ENCODE peak calls at places on chromosomes 16 and 17, in eight cellular contexts. B is A549; V is CD4-positive, alpha-beta memory T cell; Q is colonic mucosa; Z is GM23338; P is kidney; R is cardiac muscle cell; E is CD8-positive, alpha-beta T cell. D is an unnamed sample. For H3K4me1, the result is how much of the 10 kb centered on the place peaks cover.

GRCh38 chr17:5975651-5976050 is 94.5 kb upstream of the WSCD1 start:
- DNase-seq in E (no peak), V (no peak), R (no peak), B (no peak), Q (no peak), P (no peak), Z (no peak), D (no peak)

GRCh38 chr17:40035162-40035559 is 19.0 kb downstream of the MED24 start:
- DNase-seq in Q (no peak), B (peak), R (peak), P (no peak), E (no peak), V (no peak), Z (peak), D (no peak)

GRCh38 chr16:11391576-11391975 is 46.3 kb downstream of the RMI2 start:
- DNase-seq in V (no peak), E (no peak), B (no peak), Q (no peak), R (no peak), P (peak), Z (peak), D (no peak)

GRCh38 chr16:23510154-23510914 is at the start of gene GGA2:
- DNase-seq in P (peak), V (peak), B (peak), Q (peak), Z (peak), E (peak), R (peak), D (peak)

GRCh38 chr17:76556759-76557367 is 17.0 kb downstream of the PRCD start:
- DNase-seq in B (peak), E (peak), P (no peak), R (peak), Q (no peak), Z (peak), V (peak), D (peak)

GRCh38 chr17:13067629-13068303 is 49.9 kb upstream of the ELAC2 start:
- DNase-seq in R (no peak), Q (no peak), V (no peak), Z (no peak), P (no peak), E (no peak), B (no peak), D (no peak)

GRCh38 chr16:13110124-13110796 is 208.9 kb downstream of the SHISA9 start:
- DNase-seq in B (peak), Z (peak), E (no peak), P (peak), V (no peak), Q (no peak), R (no peak), D (no peak)

GRCh38 chr17:75681289-75681688 is 14.2 kb downstream of the SAP30BP start:
- DNase-seq in E (no peak), Q (no peak), P (no peak), B (no peak), Z (no peak), V (no peak), R (peak), D (no peak)

GRCh38 chr17:70181376-70181775 is 12.0 kb downstream of the KCNJ2 start:
- DNase-seq in Z (no peak), B (no peak), Q (no peak), P (no peak), V (no peak), E (no peak), R (no peak), D (no peak)

GRCh38 chr17:15966183-15966878 is 21.4 kb downstream of the ADORA2B start:
- DNase-seq in B (no peak), P (peak), V (no peak), Q (peak), R (no peak), Z (peak), E (no peak), D (no peak)

GRCh38 chr17:7263801-7264078 is 1.5 kb upstream of the CLDN7 start:
- DNase-seq in Q (peak), P (no peak), Z (peak), B (no peak), E (no peak), V (no peak), R (no peak), D (no peak)

GRCh38 chr16:85462405-85463227 is 150.5 kb upstream of the GSE1 start:
- DNase-seq in V (no peak), P (no peak), Q (no peak), R (peak), Z (peak), E (no peak), B (no peak), D (no peak)

GRCh38 chr16:87457051-87457611 is 35.7 kb downstream of the ZCCHC14 start:
- DNase-seq in B (no peak), Z (no peak), E (no peak), R (peak), P (no peak), Q (no peak), V (no peak), D (no peak)

GRCh38 chr16:67546091-67546501 is 16.2 kb upstream of the CTCF start:
- DNase-seq in E (no peak), R (no peak), B (no peak), Z (no peak), P (peak), V (no peak), Q (no peak), D (no peak)

GRCh38 chr16:3576211-3576610 is 992 bp downstream of the NLRC3 start:
- DNase-seq in Z (no peak), R (no peak), B (no peak), P (peak), E (no peak), Q (no peak), V (peak), D (peak)

GRCh38 chr16:12409700-12410099 is 394.0 kb downstream of the CPPED1 start:
- DNase-seq in V (no peak), B (no peak), Q (no peak), Z (no peak), R (no peak), E (no peak), P (no peak), D (no peak)

GRCh38 chr17:2690165-2691068 is 21.1 kb downstream of the CLUH start:
- DNase-seq in E (no peak), P (peak), Z (no peak), V (no peak), Q (peak), B (no peak), R (no peak), D (no peak)

GRCh38 chr17:79077587-79077986 is 3.0 kb downstream of the ENGASE start:
- DNase-seq in Q (no peak), B (no peak), R (no peak), E (no peak), Z (no peak), V (no peak), P (peak), D (no peak)

GRCh38 chr17:8912060-8912981 is 44.8 kb upstream of the PIK3R6 start:
- DNase-seq in P (no peak), R (no peak), B (no peak), V (no peak), E (no peak), Q (no peak), Z (no peak), D (no peak)

GRCh38 chr17:47802341-47803022 is 19.1 kb downstream of the OSBPL7 start:
- DNase-seq in E (peak), B (peak), R (peak), P (no peak), V (peak), Q (peak), Z (peak), D (peak)

GRCh38 chr17:50239913-50240312 is 34.4 kb upstream of the TMEM92 start:
- DNase-seq in V (no peak), P (no peak), R (peak), B (no peak), Q (no peak), E (no peak), Z (no peak), D (no peak)

DNA sequence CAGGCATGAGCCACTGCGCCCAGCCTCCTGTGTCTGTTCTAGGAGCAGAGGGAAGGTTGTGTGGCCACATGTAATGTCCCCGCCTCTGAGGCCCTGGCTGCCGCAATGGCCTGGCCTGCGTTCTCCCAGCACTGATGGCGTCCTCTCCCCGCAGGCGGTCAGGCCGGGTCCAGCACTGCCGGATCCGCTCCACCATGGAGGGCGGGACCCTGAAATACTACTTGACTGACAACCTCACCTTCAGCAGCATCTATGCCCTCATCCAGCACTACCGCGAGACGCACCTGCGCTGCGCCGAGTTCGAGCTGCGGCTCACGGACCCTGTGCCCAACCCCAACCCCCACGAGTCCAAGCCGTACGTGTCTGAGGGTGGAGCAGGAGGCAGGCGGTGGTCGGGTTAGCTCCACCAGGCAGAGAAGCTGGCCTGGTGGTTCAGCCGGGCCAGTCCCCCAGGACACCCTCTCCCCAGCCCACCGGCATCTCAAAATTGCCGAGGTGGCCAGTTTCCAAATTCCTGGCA is 100.8 kb downstream of the SDR42E1 start:
- DNase-seq in P (no peak), Z (no peak), E (no peak), V (no peak), B (no peak), R (no peak), Q (no peak), D (no peak)
- H3K4me1 ChIP-seq in P (under half), Z (under half), E (under half), V (under half), B (under half), R (under half), Q (under half), D (under half)

DNA sequence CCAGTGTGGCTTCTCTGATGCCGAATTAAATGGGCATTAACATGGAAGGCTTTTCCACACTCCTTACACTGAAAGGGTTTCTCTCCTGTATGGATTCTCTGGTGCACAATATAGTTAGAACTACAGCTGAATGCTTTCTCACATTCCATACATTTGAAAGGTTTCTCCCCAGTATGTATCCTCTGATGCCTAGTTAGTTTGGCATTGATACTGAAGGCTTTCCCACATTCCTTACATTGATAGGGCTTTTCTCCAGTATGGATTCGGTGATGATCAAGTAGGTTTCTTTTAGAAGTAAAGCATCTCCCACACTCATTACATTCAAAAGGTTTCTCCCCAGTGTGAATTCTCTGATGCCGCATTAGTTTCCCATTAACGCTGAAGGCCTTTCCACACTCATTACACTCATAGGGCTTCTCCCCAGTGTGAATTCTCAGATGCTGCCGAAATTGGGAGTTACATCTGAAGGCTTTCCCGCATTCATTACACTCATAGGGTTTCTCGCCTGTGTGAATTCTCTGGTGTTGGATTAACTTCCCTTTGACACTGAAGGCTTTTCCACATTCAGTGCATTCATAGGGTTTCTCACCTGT is 6.5 kb upstream of the TLE7 start:
- DNase-seq in E (no peak), Q (no peak), P (no peak), V (no peak), B (no peak), R (no peak), Z (no peak), D (no peak)
- H3K4me3 ChIP-seq in E (no peak), Q (no peak), P (peak), V (no peak), B (no peak), R (no peak), Z (no peak), D (no peak)

DNA sequence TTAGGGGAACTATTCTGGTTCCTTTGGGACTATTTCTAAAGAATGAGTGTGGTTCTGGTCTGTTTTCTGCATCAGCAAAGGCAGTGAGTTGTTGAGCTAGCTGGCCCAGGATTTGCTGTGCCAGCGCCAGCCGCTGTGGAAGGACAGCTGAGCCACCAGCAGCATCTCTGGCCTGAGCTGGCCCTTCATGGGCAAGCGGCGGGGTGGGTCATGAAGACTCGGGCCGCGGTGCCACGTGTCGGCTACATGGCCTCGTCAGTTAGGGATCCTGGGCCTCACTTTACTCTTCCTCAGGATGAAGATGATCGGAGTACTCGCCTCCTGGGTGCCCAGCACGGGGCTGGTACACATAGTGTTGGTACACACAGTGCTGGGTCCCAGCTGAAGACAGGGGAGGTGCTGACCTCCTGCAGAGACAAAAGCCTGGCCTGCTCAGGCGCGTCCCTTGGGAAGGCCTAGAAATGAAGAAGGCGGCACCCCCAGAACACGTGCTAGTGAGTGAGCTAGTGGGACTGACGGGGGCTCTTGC is 17.9 kb upstream of the FAAP100 start:
- DNase-seq in R (no peak), Z (no peak), V (no peak), Q (no peak), E (no peak), B (no peak), P (peak), D (no peak)
- H3K27ac ChIP-seq in R (no peak), Z (no peak), V (no peak), Q (no peak), E (no peak), B (no peak), P (no peak), D (no peak)

DNA sequence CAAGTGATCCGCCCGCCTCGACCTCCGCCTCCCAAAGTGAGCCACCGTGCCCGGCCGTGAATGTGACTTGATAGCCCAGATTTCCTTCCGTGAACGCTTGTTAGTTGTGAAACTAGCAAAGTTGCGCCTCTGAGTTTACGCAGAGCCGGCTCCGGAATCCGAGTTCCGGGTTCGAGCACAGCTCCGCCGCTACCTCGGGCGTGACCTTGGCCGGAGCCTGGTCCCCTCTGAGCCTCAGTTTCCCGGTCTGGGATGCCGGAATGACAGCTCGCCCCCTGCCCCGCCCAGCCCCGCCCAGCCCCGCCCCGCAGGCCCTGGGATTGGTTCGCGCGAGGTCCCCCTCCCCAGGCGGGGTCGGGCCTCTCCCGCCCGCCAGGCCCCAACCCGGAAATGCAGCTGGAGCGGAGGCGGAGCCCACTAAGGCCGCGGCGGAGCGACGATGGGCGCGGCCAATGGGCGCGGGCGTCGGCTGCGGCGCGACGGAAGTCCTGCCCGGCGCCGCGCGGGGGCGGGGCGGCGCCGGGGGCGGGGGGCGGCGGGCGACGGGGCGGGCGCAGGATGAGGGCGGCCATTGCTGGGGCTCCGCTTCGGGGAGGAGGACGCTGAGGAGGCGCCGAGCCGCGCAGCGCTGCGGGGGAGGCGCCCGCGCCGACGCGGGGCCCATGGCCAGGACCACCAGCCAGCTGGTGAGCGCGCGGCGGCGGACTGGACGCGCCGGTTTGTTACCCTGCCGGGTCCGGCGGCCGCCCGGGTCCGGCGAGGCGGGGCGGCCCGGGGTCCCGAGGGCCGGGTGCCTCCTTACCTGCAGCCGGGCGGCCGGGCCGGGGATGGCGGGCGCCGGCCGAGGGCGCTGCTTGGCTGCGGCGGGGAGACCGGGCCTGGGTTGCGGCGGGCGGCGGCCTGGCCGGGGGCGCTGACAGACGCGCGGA is at the start of gene PDPK1:
- DNase-seq in E (peak), B (peak), P (peak), R (peak), Q (peak), V (peak), Z (peak), D (peak)
- H3K4me1 ChIP-seq in E (under half), B (under half), P (under half), R (under half), Q (under half), V (under half), Z (under half), D (under half)

GRCh38 chr17:80503921-80504320 is 27.5 kb upstream of the NPTX1 start:
- DNase-seq in P (no peak), B (no peak), R (no peak), E (no peak), V (no peak), Q (no peak), Z (no peak), D (no peak)

GRCh38 chr17:80503031-80503430 is 26.6 kb upstream of the NPTX1 start:
- DNase-seq in B (no peak), V (no peak), Q (no peak), R (no peak), E (no peak), Z (no peak), P (no peak), D (no peak)

GRCh38 chr17:80502578-80502877 is 26.1 kb upstream of the NPTX1 start:
- DNase-seq in B (no peak), R (no peak), V (no peak), P (peak), Z (no peak), Q (no peak), E (no peak), D (no peak)

GRCh38 chr17:80499961-80500665 is 23.7 kb upstream of the NPTX1 start:
- DNase-seq in P (no peak), E (no peak), B (no peak), V (no peak), R (no peak), Q (no peak), Z (no peak), D (no peak)

GRCh38 chr17:80501739-80502577 is 25.6 kb upstream of the NPTX1 start:
- DNase-seq in Q (no peak), P (peak), V (no peak), B (peak), E (no peak), R (peak), Z (no peak), D (no peak)
- H3K4me3 ChIP-seq in Q (no peak), P (no peak), V (no peak), B (no peak), E (no peak), R (no peak), Z (no peak), D (no peak)

GRCh38 chr17:56291226-56291805 is 138.0 kb downstream of the ANKFN1 start:
- DNase-seq in Z (no peak), E (no peak), B (no peak), V (no peak), R (no peak), P (no peak), Q (no peak), D (no peak)
- H3K27ac ChIP-seq in Z (no peak), E (no peak), B (no peak), V (no peak), R (no peak), P (no peak), Q (no peak), D (no peak)